ENCODE peak calls at places on chromosome 3, in nine cellular contexts. P is NCI-H1048; Q is iris pigment epithelial cell; C is NCI-H460; R is H54; Y is activated naive CD8-positive, alpha-beta T cell treated with anti-CD3 and anti-CD28 coated beads for 36 hours; E is GM12865; S is bronchial epithelial cell; X is NCI-H748 treated with DMSO at 0.1 percent for 48 hours. W is an unnamed sample.
A peak's percentile ranks its signal among the peaks of the same experiment; 100 is the strongest.

GRCh38 chr3:101938262-101938847 is 89.0 kb downstream of the NFKBIZ start:
- DNase-seq in P (no peak), Q (peak; percentile 20), S (no peak), C (no peak), E (peak; percentile 46), R (no peak), X (no peak), Y (no peak), W (no peak)

GRCh38 chr3:82815417-82816058 is 1054.1 kb upstream of the GBE1 start:
- DNase-seq in S (no peak), Q (no peak), C (no peak), E (no peak), P (no peak), Y (no peak), R (no peak), X (no peak), W (no peak)

GRCh38 chr3:108301695-108302404 is 5.5 kb downstream of the HHLA2 start:
- DNase-seq in S (peak; percentile 34), P (no peak), R (no peak), Q (no peak), X (no peak), E (peak; percentile 24), Y (peak; percentile 27), C (no peak), W (no peak)

GRCh38 chr3:31692714-31693113 is 160.0 kb downstream of the STT3B start:
- DNase-seq in R (no peak), C (no peak), E (peak; percentile 7), S (no peak), P (no peak), Y (no peak), X (no peak), Q (no peak), W (no peak)

GRCh38 chr3:171936231-171936841 is 93.2 kb downstream of the TMEM212 start:
- DNase-seq in Y (no peak), P (no peak), R (peak; percentile 8), Q (peak; percentile 95), S (peak; percentile 94), X (no peak), C (no peak), E (no peak), W (no peak)

GRCh38 chr3:126468028-126468891 is 7.4 kb downstream of the ZXDC start:
- DNase-seq in X (no peak), P (no peak), S (no peak), Q (peak; percentile 62), R (no peak), C (no peak), E (no peak), Y (no peak), W (no peak)

GRCh38 chr3:85740561-85740960 is 781.8 kb downstream of the CADM2 start:
- DNase-seq in Y (no peak), E (no peak), R (no peak), Q (no peak), C (no peak), X (no peak), S (peak; percentile 29), P (no peak), W (no peak)

GRCh38 chr3:157786216-157786615 is 283.0 kb upstream of the VEPH1 start:
- DNase-seq in P (no peak), S (peak; percentile 83), X (no peak), C (no peak), E (no peak), R (no peak), Y (no peak), Q (peak; percentile 74), W (no peak)

GRCh38 chr3:81496407-81497104 is 264.9 kb downstream of the GBE1 start:
- DNase-seq in X (no peak), Y (no peak), E (no peak), Q (no peak), P (no peak), C (no peak), R (no peak), S (no peak), W (no peak)

GRCh38 chr3:105327662-105328337 is 38.9 kb upstream of the ALCAM start:
- DNase-seq in E (no peak), Q (peak; percentile 36), P (no peak), X (no peak), S (peak; percentile 79), C (no peak), R (no peak), Y (no peak), W (no peak)

GRCh38 chr3:147034359-147034758 is 372.0 kb downstream of the ZIC4 start:
- DNase-seq in X (no peak), C (no peak), S (no peak), R (no peak), Q (no peak), Y (no peak), P (no peak), E (no peak), W (no peak)

GRCh38 chr3:154926721-154927120 is 153.4 kb upstream of the MME start:
- DNase-seq in X (no peak), Q (no peak), R (no peak), Y (no peak), C (no peak), S (no peak), E (no peak), P (no peak), W (no peak)

GRCh38 chr3:16385151-16385550 is 120.1 kb downstream of the OXNAD1 start:
- DNase-seq in P (no peak), C (no peak), E (no peak), R (no peak), Q (no peak), S (no peak), Y (no peak), X (no peak), W (no peak)

GRCh38 chr3:196409409-196409808 is 22.8 kb downstream of the UBXN7 start:
- DNase-seq in Q (no peak), Y (no peak), P (no peak), X (no peak), S (no peak), C (no peak), E (no peak), R (no peak), W (no peak)

GRCh38 chr3:113668015-113668414 is 28.4 kb downstream of the USF3 start:
- DNase-seq in E (no peak), Y (no peak), P (no peak), R (no peak), C (no peak), Q (peak; percentile 64), X (no peak), S (peak; percentile 9), W (no peak)

GRCh38 chr3:11436775-11437174 is 164.6 kb downstream of the ATG7 start:
- DNase-seq in Y (no peak), C (no peak), E (no peak), R (no peak), P (no peak), S (no peak), Q (no peak), X (no peak), W (no peak)

GRCh38 chr3:184260571-184261269 is 633 bp downstream of the CAMK2N2 start:
- DNase-seq in E (no peak), X (no peak), R (peak; percentile 60), Y (no peak), P (no peak), Q (no peak), C (no peak), S (no peak), W (no peak)

GRCh38 chr3:50339485-50340196 is 995 bp downstream of the RASSF1 start:
- DNase-seq in R (no peak), Q (peak; percentile 62), P (no peak), Y (no peak), X (no peak), S (no peak), E (no peak), C (no peak), W (no peak)

GRCh38 chr3:12170207-12170606 is 11.5 kb upstream of the TIMP4 start:
- DNase-seq in P (no peak), E (no peak), Y (no peak), S (no peak), Q (peak; percentile 73), R (no peak), C (no peak), X (no peak), W (no peak)

GRCh38 chr3:129618901-129619671 is 12.6 kb upstream of the PLXND1 start:
- DNase-seq in P (no peak), X (no peak), R (no peak), E (no peak), Q (no peak), S (no peak), Y (no peak), C (no peak), W (no peak)

GRCh38 chr3:44400771-44401170 is 62.2 kb downstream of the TCAIM start:
- DNase-seq in S (no peak), Q (no peak), P (no peak), R (no peak), C (no peak), E (no peak), Y (no peak), X (no peak), W (no peak)

GRCh38 chr3:61172684-61173083 is 78.6 kb downstream of the FHIT start:
- DNase-seq in Q (no peak), X (no peak), E (peak; percentile 10), P (no peak), S (no peak), C (no peak), Y (no peak), R (no peak), W (no peak)

GRCh38 chr3:172153335-172153861 is 114.0 kb downstream of the FNDC3B start:
- DNase-seq in S (peak; percentile 95), R (peak; percentile 65), P (no peak), X (no peak), E (no peak), Y (peak; percentile 50), Q (peak; percentile 99), C (no peak), W (no peak)

GRCh38 chr3:13495921-13496723 is 16.0 kb downstream of the HDAC11 start:
- DNase-seq in X (peak; percentile 13), Y (peak; percentile 69), C (peak; percentile 63), Q (peak; percentile 75), S (peak; percentile 59), R (peak; percentile 68), E (peak; percentile 75), P (no peak), W (no peak)

GRCh38 chr3:123447749-123448502 is 964 bp downstream of the ADCY5 start:
- DNase-seq in C (no peak), P (no peak), S (no peak), Q (peak; percentile 4), R (no peak), Y (peak; percentile 66), E (no peak), X (no peak), W (no peak)

GRCh38 chr3:8778475-8778874 is 9.1 kb upstream of the OXTR start:
- DNase-seq in C (no peak), R (no peak), X (no peak), Y (no peak), Q (no peak), P (no peak), E (no peak), S (peak; percentile 53), W (no peak)

GRCh38 chr3:72606005-72606800 is 242.0 kb downstream of the SHQ1 start:
- DNase-seq in E (no peak), X (no peak), R (no peak), Q (no peak), Y (no peak), C (no peak), P (no peak), S (no peak), W (no peak)

GRCh38 chr3:169818330-169818729 is 5.6 kb upstream of the LRRC34 start:
- DNase-seq in S (peak; percentile 27), E (no peak), P (no peak), C (no peak), R (no peak), Q (peak; percentile 67), Y (no peak), X (no peak), W (no peak)